ENCODE peak calls at places on chromosome 1, in seven cellular contexts. B is iPS DF 6.9, A is adrenal gland, U is left lung, N is upper lobe of right lung, S is pancreas, F is neural progenitor cell. K is an unnamed sample.

GRCh38 chr1:39405358-39405757 is 86.1 kb upstream of the BMP8A start:
- DNase-seq in B (no peak), A (no peak), U (no peak), N (no peak), S (no peak), F (no peak), K (no peak)

GRCh38 chr1:188122646-188123045 is 1293.9 kb downstream of the PLA2G4A start:
- DNase-seq in B (no peak), A (no peak), U (no peak), N (no peak), S (no peak), F (no peak), K (no peak)

GRCh38 chr1:3245344-3245743 is 176.3 kb downstream of the PRDM16 start:
- DNase-seq in B (no peak), A (no peak), U (no peak), N (no peak), S (peak; percentile 12), F (no peak), K (no peak)

GRCh38 chr1:216310776-216311175 is 112.5 kb downstream of the USH2A start:
- DNase-seq in B (peak; percentile 54), A (peak; percentile 16), U (no peak), N (no peak), S (no peak), F (peak; percentile 78), K (peak; percentile 90)

GRCh38 chr1:31795801-31796621 is 19.8 kb downstream of the SPOCD1 start:
- DNase-seq in B (no peak), A (peak; percentile 23), U (peak; percentile 44), N (no peak), S (no peak), F (no peak), K (no peak)

GRCh38 chr1:75855010-75855409 is 58.3 kb downstream of the MSH4 start:
- DNase-seq in B (no peak), A (no peak), U (no peak), N (no peak), S (no peak), F (no peak), K (no peak)

GRCh38 chr1:6795661-6796060 is 10.4 kb downstream of the CAMTA1 start:
- DNase-seq in B (no peak), A (peak; percentile 51), U (no peak), N (no peak), S (no peak), F (no peak), K (no peak)

GRCh38 chr1:46317323-46317722 is 13.8 kb downstream of the UQCRH start:
- DNase-seq in B (no peak), A (no peak), U (no peak), N (no peak), S (no peak), F (no peak), K (no peak)

GRCh38 chr1:190477687-190478192 is at the start of gene BRINP3:
- DNase-seq in B (no peak), A (no peak), U (no peak), N (no peak), S (no peak), F (no peak), K (no peak)

GRCh38 chr1:92958203-92958970 is 2.9 kb downstream of the DIPK1A start:
- DNase-seq in B (no peak), A (no peak), U (no peak), N (no peak), S (no peak), F (no peak), K (no peak)
- H3K4me1 ChIP-seq in B (no peaks in the 10 kb centered on the region), A (peaks cover 3% of the 10 kb centered on the region), U (no peaks in the 10 kb centered on the region), N (no peaks in the 10 kb centered on the region), S (no peaks in the 10 kb centered on the region), F (peaks cover 8% of the 10 kb centered on the region), K (peaks cover 14% of the 10 kb centered on the region)

DNA sequence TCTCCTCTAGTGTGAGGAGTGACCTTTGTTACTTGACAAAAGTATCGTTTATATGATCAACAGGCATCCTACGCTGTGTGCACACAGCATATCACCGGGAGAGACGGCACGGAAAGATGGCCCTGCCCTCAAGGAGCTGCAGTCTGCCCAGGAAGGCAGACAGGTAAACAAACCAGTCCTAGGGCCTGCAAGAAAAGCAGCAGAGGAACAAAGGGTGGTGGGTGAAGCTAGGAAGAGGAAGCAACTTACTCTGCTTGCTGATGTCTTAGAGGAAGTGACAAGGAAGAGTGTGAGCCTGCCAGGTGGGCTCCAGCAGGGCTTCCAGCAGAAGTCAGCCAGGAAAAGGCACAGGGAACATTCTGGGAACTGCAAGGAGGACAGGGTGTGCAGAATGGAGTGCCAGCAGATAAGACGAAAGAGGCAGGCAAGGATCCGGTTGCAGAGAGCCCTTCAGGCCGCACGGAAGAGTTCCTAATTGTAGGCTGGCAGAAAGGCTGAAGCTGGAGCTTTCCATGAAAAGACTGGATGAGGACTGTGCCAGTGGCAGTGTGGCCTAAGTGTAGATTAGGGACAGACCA is 106.7 kb downstream of the SLC45A1 start:
- DNase-seq in B (no peak), A (peak; percentile 42), U (peak; percentile 58), N (peak; percentile 66), S (peak; percentile 44), F (peak; percentile 61), K (peak; percentile 87)
- H3K4me1 ChIP-seq in B (peaks cover 9% of the 10 kb centered on the region), A (peaks cover 22% of the 10 kb centered on the region), U (peaks cover 33% of the 10 kb centered on the region), N (peaks cover 59% of the 10 kb centered on the region), S (peaks cover 29% of the 10 kb centered on the region), F (peaks cover 43% of the 10 kb centered on the region), K (peaks cover 47% of the 10 kb centered on the region)

GRCh38 chr1:171786534-171786933 is 5.1 kb downstream of the METTL13 start:
- DNase-seq in B (no peak), A (no peak), U (no peak), N (no peak), S (no peak), F (no peak), K (no peak)

GRCh38 chr1:171787686-171788480 is 6.4 kb downstream of the METTL13 start:
- DNase-seq in B (no peak), A (no peak), U (no peak), N (no peak), S (no peak), F (no peak), K (no peak)

GRCh38 chr1:171785766-171786165 is 4.3 kb downstream of the METTL13 start:
- DNase-seq in B (no peak), A (peak; percentile 60), U (no peak), N (no peak), S (no peak), F (no peak), K (no peak)

GRCh38 chr1:171783816-171784530 is 2.5 kb downstream of the METTL13 start:
- DNase-seq in B (no peak), A (no peak), U (no peak), N (no peak), S (no peak), F (no peak), K (no peak)

DNA sequence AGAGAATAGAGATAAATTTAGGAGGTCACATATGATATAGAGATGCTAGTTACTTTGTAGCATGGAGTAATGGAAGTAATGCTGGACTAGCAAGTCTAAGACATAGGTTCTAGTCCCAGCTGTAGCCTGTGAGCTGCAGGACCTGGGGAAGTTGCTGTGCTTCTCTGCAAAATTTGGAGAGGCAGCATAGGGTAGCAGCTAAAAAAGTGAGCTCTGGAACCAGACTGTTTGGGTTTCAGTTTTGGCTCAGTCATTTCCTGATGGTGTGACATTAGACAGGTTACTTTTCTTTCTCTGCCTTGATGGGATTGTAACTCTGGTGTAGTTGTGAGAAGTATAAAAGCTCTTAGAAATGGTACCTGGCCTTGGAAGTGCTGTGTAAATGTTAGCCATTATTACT is 3.3 kb downstream of the METTL13 start:
- DNase-seq in B (no peak), A (no peak), U (no peak), N (no peak), S (no peak), F (no peak), K (no peak)
- H3K4me1 ChIP-seq in B (no peaks in the 10 kb centered on the region), A (peaks cover 4% of the 10 kb centered on the region), U (peaks cover 21% of the 10 kb centered on the region), N (peaks cover 16% of the 10 kb centered on the region), S (peaks cover 4% of the 10 kb centered on the region), F (peaks cover 3% of the 10 kb centered on the region), K (peaks cover 14% of the 10 kb centered on the region)

GRCh38 chr1:168483531-168483930 is 60.3 kb downstream of the XCL2 start:
- DNase-seq in B (no peak), A (no peak), U (no peak), N (no peak), S (no peak), F (no peak), K (no peak)
- H3K4me1 ChIP-seq in B (peaks cover 8% of the 10 kb centered on the region), A (no peaks in the 10 kb centered on the region), U (peaks cover 5% of the 10 kb centered on the region), N (peaks cover 31% of the 10 kb centered on the region), S (peaks cover 18% of the 10 kb centered on the region), F (peaks cover 23% of the 10 kb centered on the region), K (peaks cover 19% of the 10 kb centered on the region)

DNA sequence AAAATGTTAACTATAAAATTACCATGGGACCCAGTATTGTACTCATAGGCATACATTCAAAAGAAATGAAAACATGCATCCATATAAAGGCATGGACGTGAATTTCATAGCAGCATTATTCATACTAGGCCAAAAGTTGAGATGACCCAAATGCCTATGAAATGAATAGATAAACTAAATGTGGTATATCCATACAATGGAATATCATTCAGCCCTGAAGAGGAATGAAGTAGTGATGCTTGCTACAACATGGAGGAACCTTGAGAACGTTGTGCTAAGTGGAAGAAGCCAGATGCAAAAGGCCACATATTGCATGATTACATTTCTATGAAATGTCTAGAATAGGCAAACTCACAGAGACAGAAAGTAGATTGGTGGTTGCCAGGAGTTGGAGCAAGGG is 127.1 kb upstream of the IPO9 start:
- DNase-seq in B (no peak), A (no peak), U (no peak), N (no peak), S (no peak), F (no peak), K (no peak)
- H3K4me1 ChIP-seq in B (no peaks in the 10 kb centered on the region), A (no peaks in the 10 kb centered on the region), U (peaks cover 4% of the 10 kb centered on the region), N (peaks cover 6% of the 10 kb centered on the region), S (no peaks in the 10 kb centered on the region), F (peaks cover 16% of the 10 kb centered on the region), K (no peaks in the 10 kb centered on the region)

DNA sequence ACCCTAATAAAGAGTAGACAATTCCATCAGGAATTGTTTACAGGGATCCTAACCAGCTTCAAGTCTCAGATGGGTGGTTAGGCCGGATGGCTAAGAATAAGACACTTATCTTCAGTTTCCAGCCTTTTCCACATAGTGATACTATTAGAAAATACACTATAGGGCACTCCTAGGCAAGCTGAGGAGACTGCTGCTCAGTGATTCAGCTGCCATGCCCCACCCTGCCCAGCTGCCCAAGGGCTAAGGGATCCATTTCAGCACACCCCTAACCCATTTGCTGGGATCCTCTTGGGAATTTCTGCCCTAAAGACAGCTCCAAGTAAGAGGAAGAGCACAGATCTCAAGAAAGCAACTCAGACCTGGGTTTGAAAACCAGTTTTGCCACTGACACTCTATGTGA is 31.9 kb downstream of the PLPP3 start:
- DNase-seq in B (no peak), A (no peak), U (no peak), N (no peak), S (no peak), F (no peak), K (no peak)
- H3K4me1 ChIP-seq in B (peaks cover 19% of the 10 kb centered on the region), A (peaks cover 7% of the 10 kb centered on the region), U (peaks cover 5% of the 10 kb centered on the region), N (peaks cover 17% of the 10 kb centered on the region), S (peaks cover 64% of the 10 kb centered on the region), F (peaks cover 64% of the 10 kb centered on the region), K (peaks cover 89% of the 10 kb centered on the region)

GRCh38 chr1:86787626-86788025 is 83.2 kb downstream of the SH3GLB1 start:
- DNase-seq in B (no peak), A (no peak), U (no peak), N (no peak), S (no peak), F (no peak), K (no peak)

GRCh38 chr1:86788300-86789206 is 84.2 kb downstream of the SH3GLB1 start:
- DNase-seq in B (no peak), A (peak; percentile 66), U (peak; percentile 52), N (no peak), S (no peak), F (no peak), K (no peak)
- H3K4me1 ChIP-seq in B (no peaks in the 10 kb centered on the region), A (peaks cover 17% of the 10 kb centered on the region), U (peaks cover 7% of the 10 kb centered on the region), N (peaks cover 19% of the 10 kb centered on the region), S (peaks cover 15% of the 10 kb centered on the region), F (no peaks in the 10 kb centered on the region), K (no peaks in the 10 kb centered on the region)

GRCh38 chr1:97097404-97097925 is 375.9 kb downstream of the PTBP2 start:
- DNase-seq in B (no peak), A (no peak), U (no peak), N (no peak), S (no peak), F (no peak), K (no peak)
- H3K4me1 ChIP-seq in B (no peaks in the 10 kb centered on the region), A (no peaks in the 10 kb centered on the region), U (no peaks in the 10 kb centered on the region), N (no peaks in the 10 kb centered on the region), S (no peaks in the 10 kb centered on the region), F (peaks cover 18% of the 10 kb centered on the region), K (peaks cover 5% of the 10 kb centered on the region)